ENCODE peak calls at places on chromosomes 13 and 19, in ten cellular contexts. W, O, Y, I, H, L, R, A, G and C are unnamed samples.

GRCh38 chr19:6270076-6270745 is 9.6 kb downstream of the MLLT1 start:
- DNase-seq in W (no peak), O (no peak), Y (no peak), I (no peak), H (no peak), L (no peak), R (no peak), A (no peak), G (no peak), C (no peak)

GRCh38 chr13:113148940-113149503 is 9.4 kb upstream of the PROZ start:
- DNase-seq in W (no peak), O (no peak), Y (no peak), I (no peak), H (no peak), L (no peak), R (no peak), A (no peak), G (no peak), C (no peak)

GRCh38 chr13:113649212-113649611 is 8.8 kb downstream of the ATP4B start:
- DNase-seq in W (no peak), O (peak), Y (no peak), I (no peak), H (no peak), L (no peak), R (peak), A (no peak), G (no peak), C (no peak)

GRCh38 chr19:55333870-55334269 is 5.8 kb upstream of the KMT5C start:
- DNase-seq in W (no peak), O (no peak), Y (no peak), I (no peak), H (no peak), L (no peak), R (no peak), A (no peak), G (no peak), C (no peak)

GRCh38 chr19:43902399-43902798 is 32.7 kb downstream of the ZNF45 start:
- DNase-seq in W (no peak), O (no peak), Y (no peak), I (no peak), H (no peak), L (no peak), R (no peak), A (no peak), G (no peak), C (no peak)

GRCh38 chr13:24348797-24349515 is 39.6 kb downstream of the C1QTNF9 start:
- DNase-seq in W (no peak), O (no peak), Y (no peak), I (no peak), H (no peak), L (no peak), R (no peak), A (no peak), G (no peak), C (no peak)

GRCh38 chr13:71524245-71525002 is 342.6 kb downstream of the DACH1 start:
- DNase-seq in W (no peak), O (no peak), Y (no peak), I (no peak), H (no peak), L (no peak), R (no peak), A (no peak), G (no peak), C (no peak)

GRCh38 chr13:36673838-36674326 is at the start of gene SERTM1:
- DNase-seq in W (peak), O (peak), Y (no peak), I (peak), H (no peak), L (peak), R (no peak), A (no peak), G (no peak), C (no peak)

GRCh38 chr19:53374288-53374687 is 8.8 kb downstream of the ZNF525 start:
- DNase-seq in W (no peak), O (no peak), Y (no peak), I (no peak), H (no peak), L (no peak), R (no peak), A (no peak), G (no peak), C (no peak)

GRCh38 chr13:85828094-85828684 is 29.0 kb upstream of the SLITRK6 start:
- DNase-seq in W (peak), O (no peak), Y (no peak), I (peak), H (no peak), L (peak), R (no peak), A (no peak), G (no peak), C (no peak)

GRCh38 chr19:40584007-40584406 is 7.3 kb downstream of the SHKBP1 start:
- DNase-seq in W (no peak), O (no peak), Y (no peak), I (no peak), H (no peak), L (peak), R (no peak), A (no peak), G (no peak), C (no peak)

GRCh38 chr13:112703935-112704633 is 14.2 kb downstream of the ATP11A start:
- DNase-seq in W (no peak), O (peak), Y (no peak), I (no peak), H (no peak), L (no peak), R (peak), A (no peak), G (no peak), C (no peak)

GRCh38 chr13:35649162-35649561 is 172.7 kb upstream of the MAB21L1 start:
- DNase-seq in W (peak), O (no peak), Y (no peak), I (no peak), H (no peak), L (peak), R (no peak), A (no peak), G (no peak), C (no peak)

GRCh38 chr13:77409412-77409811 is 82.5 kb upstream of the MYCBP2 start:
- DNase-seq in W (no peak), O (no peak), Y (no peak), I (no peak), H (no peak), L (peak), R (no peak), A (no peak), G (no peak), C (no peak)